ENCODE peak calls at places on chromosome 18, in nine cellular contexts. Q is NB4, E is IMR-90, X is ovary, O is thyroid gland, Y is Peyer's patch, M is sigmoid colon, W is heart left ventricle, C is adrenal gland. Z is an unnamed sample.

GRCh38 chr18:56574827-56575226 is 63.6 kb downstream of the TXNL1 start:
- DNase-seq in O (peak), E (peak), M (no peak), X (peak), C (peak), Y (no peak), W (peak), Q (no peak), Z (no peak)

GRCh38 chr18:23228102-23229051 is 93.1 kb downstream of the CABLES1 start:
- DNase-seq in Y (peak), Q (peak), E (peak), M (no peak), X (no peak), O (peak), C (peak), W (peak), Z (no peak)

GRCh38 chr18:58221060-58221725 is 177.2 kb downstream of the NEDD4L start:
- DNase-seq in O (no peak), Q (no peak), W (no peak), X (no peak), M (no peak), E (peak), Y (peak), C (no peak), Z (peak)

GRCh38 chr18:25066536-25066935 is 285.4 kb downstream of the ZNF521 start:
- DNase-seq in W (no peak), E (peak), X (no peak), C (no peak), Q (no peak), O (no peak), Y (no peak), M (no peak), Z (no peak)

GRCh38 chr18:7839548-7839947 is 272.4 kb downstream of the PTPRM start:
- DNase-seq in E (no peak), C (no peak), X (no peak), O (no peak), Q (no peak), Y (no peak), M (no peak), W (no peak), Z (no peak)

GRCh38 chr18:54183390-54183789 is 41.1 kb downstream of the MBD2 start:
- DNase-seq in O (no peak), Q (no peak), M (no peak), E (no peak), C (no peak), W (no peak), X (no peak), Y (no peak), Z (no peak)

GRCh38 chr18:67043276-67043675 is 439.4 kb upstream of the CDH19 start:
- DNase-seq in W (no peak), C (no peak), E (no peak), X (no peak), O (no peak), Q (no peak), M (no peak), Y (no peak), Z (no peak)

GRCh38 chr18:51234117-51235010 is 36.9 kb upstream of the MEX3C start:
- DNase-seq in W (no peak), O (no peak), Y (no peak), X (no peak), C (no peak), Q (peak), M (no peak), E (no peak), Z (no peak)

GRCh38 chr18:50441518-50441917 is 66.7 kb downstream of the SKA1 start:
- DNase-seq in O (no peak), M (no peak), C (no peak), W (no peak), Q (no peak), E (no peak), Y (no peak), X (no peak), Z (no peak)

GRCh38 chr18:23277399-23277798 is 142.1 kb downstream of the CABLES1 start:
- DNase-seq in W (no peak), E (no peak), O (no peak), Y (no peak), Q (no peak), X (no peak), M (no peak), C (no peak), Z (no peak)

GRCh38 chr18:73895701-73896100 is 251.9 kb downstream of the FBXO15 start:
- DNase-seq in C (no peak), O (no peak), W (no peak), Q (no peak), Y (no peak), X (no peak), E (no peak), M (no peak), Z (no peak)

GRCh38 chr18:23881778-23882177 is 132.8 kb upstream of the TTC39C start:
- DNase-seq in C (peak), W (no peak), Y (no peak), M (no peak), E (no peak), X (no peak), O (peak), Q (no peak), Z (no peak)

GRCh38 chr18:8747440-8747937 is 42.1 kb downstream of the MTCL1 start:
- DNase-seq in Q (no peak), W (no peak), E (peak), O (no peak), C (no peak), Y (no peak), X (no peak), M (no peak), Z (no peak)

GRCh38 chr18:41938445-41938844 is 16.6 kb upstream of the PIK3C3 start:
- DNase-seq in X (no peak), W (no peak), M (no peak), O (no peak), Q (peak), C (no peak), E (peak), Y (no peak), Z (no peak)

GRCh38 chr18:48779462-48779861 is 171.3 kb downstream of the SMAD7 start:
- DNase-seq in O (no peak), Q (no peak), W (no peak), X (no peak), C (no peak), E (no peak), M (no peak), Y (no peak), Z (no peak)

GRCh38 chr18:12637901-12638633 is 19.8 kb downstream of the SPIRE1 start:
- DNase-seq in C (no peak), O (no peak), X (no peak), M (no peak), W (no peak), E (peak), Q (no peak), Y (no peak), Z (no peak)

GRCh38 chr18:13369756-13370510 is 151.4 kb downstream of the LDLRAD4 start:
- DNase-seq in C (peak), M (peak), Q (no peak), W (no peak), Y (peak), X (no peak), E (no peak), O (no peak), Z (no peak)

GRCh38 chr18:78649421-78649820 is 330.2 kb upstream of the SALL3 start:
- DNase-seq in O (no peak), Y (no peak), M (no peak), X (no peak), C (no peak), W (no peak), E (no peak), Q (no peak), Z (no peak)

GRCh38 chr18:582465-582864 is 2.3 kb downstream of the CETN1 start:
- DNase-seq in Y (no peak), O (no peak), X (no peak), W (no peak), C (no peak), M (no peak), Q (no peak), E (no peak), Z (no peak)

DNA sequence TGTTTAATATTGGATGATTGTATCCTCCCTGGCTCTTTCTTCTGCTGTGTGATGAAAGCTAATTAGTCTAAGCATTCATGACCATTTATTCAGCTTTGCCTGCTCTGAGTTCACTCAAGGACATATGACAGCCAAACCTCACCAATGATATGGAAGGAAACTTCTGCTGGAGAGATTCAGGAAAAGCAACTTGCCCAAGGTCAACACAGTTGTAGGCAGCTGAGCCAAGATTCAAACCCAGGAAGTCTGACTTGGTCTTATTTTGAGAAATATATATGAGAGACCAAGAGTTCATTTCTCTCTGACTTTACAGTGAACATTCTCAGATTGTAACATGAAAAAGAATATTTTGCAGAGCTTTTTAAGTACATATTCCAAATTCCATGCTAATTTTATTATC is 1588.5 kb upstream of the PIK3C3 start:
- DNase-seq in X (no peak), W (no peak), M (no peak), E (no peak), O (no peak), C (no peak), Y (no peak), Q (no peak), Z (no peak)
- TF ChIP-seq POLR2A in X (no peak), W (no peak), M (no peak), E (no peak), O (no peak), C (no peak), Y (no peak), Q (no peak), Z (no peak)

DNA sequence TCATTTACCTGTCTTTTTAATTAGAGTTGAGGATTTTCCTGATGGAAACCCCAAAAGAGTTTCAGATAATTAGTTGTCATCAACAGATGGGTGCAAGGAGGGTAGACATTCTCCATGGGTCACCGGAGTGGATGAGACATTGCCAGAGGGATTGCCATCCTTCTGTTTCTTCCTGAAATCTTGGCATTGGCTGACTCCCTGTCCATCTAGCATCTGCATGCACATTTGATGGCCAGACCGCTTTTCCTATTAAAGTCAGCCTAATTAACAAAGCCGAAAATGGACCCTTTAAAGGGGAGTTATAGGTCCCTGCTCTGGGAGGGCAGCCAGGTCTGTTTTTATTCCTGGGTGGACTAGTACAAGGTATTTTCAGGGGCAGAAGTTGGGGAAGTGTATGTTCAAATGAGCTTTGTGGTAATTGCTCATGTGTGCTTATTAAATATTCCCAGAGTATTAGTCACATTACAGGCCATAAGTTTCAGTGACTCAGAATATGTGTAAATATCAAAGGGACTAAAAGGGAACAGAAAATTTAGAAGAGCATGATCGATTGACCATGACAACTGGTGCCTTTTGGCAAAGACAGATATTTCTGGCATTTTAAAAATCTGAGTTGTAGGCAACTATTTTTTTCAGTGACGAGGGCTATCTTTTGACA is 209.8 kb downstream of the PHLPP1 start:
- DNase-seq in C (no peak), Y (no peak), W (no peak), Q (no peak), M (no peak), E (peak), O (no peak), X (no peak), Z (no peak)
- TF ChIP-seq POLR2A in C (no peak), Y (no peak), W (no peak), Q (no peak), M (no peak), E (no peak), O (no peak), X (no peak), Z (no peak)

GRCh38 chr18:2571200-2572143 is at the start of the genes METTL4 and NDC80:
- DNase-seq in W (peak), Q (peak), X (peak), O (peak), M (peak), E (peak), C (peak), Y (peak), Z (peak)
- TF ChIP-seq POLR2A in W (no peak), Q (peak), X (peak), O (peak), M (peak), E (peak), C (peak), Y (peak), Z (peak)

DNA sequence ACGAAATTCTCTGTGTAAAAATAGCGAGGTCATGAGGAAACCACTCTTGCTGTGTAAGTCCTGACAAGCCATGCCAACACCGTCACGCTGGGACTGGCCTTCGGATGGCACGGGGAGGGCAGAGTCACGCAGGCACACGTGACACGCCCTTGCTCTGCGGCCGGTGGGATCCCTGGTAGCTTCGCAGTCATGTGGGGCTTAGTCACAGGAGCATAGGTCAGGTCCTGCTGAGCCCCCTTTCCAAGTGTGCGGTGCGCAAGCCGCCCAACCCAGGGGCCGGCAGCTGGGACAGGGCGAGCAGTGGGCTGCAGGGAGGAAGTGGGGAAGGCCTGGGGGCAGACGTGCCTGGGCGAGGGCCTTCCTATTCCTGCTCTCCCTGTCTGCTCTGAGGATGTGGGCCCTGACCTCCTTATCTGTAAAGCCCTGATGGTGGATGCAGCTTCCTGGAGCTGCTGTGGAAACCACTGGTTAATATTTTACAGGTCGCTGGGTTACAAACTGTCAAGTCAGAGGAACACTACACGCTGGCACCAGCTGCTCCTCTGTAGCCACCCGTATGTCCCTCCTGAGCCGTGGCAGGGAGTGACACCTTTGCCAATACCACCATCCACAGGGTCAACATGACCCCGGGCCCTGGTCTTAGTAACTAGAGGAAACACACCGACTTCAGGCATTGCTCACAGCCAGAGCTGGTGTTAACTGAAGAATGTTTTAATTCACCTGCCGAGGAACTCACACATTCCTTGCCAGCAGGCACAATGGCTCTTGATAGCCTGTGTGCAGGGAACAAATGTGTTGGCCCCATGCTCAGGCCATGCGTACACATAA is 17.8 kb downstream of the MBP start:
- DNase-seq in Y (peak), O (peak), C (peak), E (peak), X (peak), M (peak), W (peak), Q (peak), Z (peak)
- TF ChIP-seq POLR2A in Y (peak), O (peak), C (no peak), E (no peak), X (no peak), M (peak), W (no peak), Q (no peak), Z (peak)

GRCh38 chr18:35040638-35040987 is 600 bp upstream of the MAPRE2 start:
- DNase-seq in E (no peak), O (no peak), M (no peak), Q (no peak), W (no peak), X (no peak), C (no peak), Y (no peak), Z (no peak)

GRCh38 chr18:35043207-35043606 is 2.0 kb downstream of the MAPRE2 start:
- DNase-seq in Q (no peak), E (no peak), W (no peak), O (no peak), X (no peak), M (no peak), Y (no peak), C (no peak), Z (no peak)

GRCh38 chr18:35041752-35042379 is 653 bp downstream of the MAPRE2 start:
- DNase-seq in W (no peak), Q (no peak), Y (no peak), C (no peak), O (no peak), M (no peak), E (no peak), X (no peak), Z (peak)

GRCh38 chr18:35040988-35041751 is at the start of gene MAPRE2:
- DNase-seq in Y (peak), W (peak), E (peak), X (peak), Q (peak), M (peak), O (peak), C (peak), Z (peak)

GRCh38 chr18:35042389-35043066 is 1.3 kb downstream of the MAPRE2 start:
- DNase-seq in Q (no peak), E (no peak), Y (no peak), C (no peak), X (no peak), O (no peak), W (no peak), M (no peak), Z (peak)
- TF ChIP-seq POLR2A in Q (no peak), E (no peak), Y (no peak), C (no peak), X (no peak), O (no peak), W (no peak), M (no peak), Z (peak)

Z was measured in erythroblast.